ENCODE peak calls at places on chromosomes 1 and 21, in four cellular contexts. F is upper lobe of right lung, K is AG08395, E is endothelial cell. C is an unnamed sample.

GRCh38 chr1:6281511-6282402 is 20.9 kb upstream of the GPR153 start:
- DNase-seq in F (no peak), K (no peak), E (no peak), C (no peak)

GRCh38 chr1:25204797-25205441 is 27.4 kb downstream of the SYF2 start:
- DNase-seq in K (peak), E (no peak), F (peak), C (peak)

GRCh38 chr1:152519876-152520275 is 5.6 kb downstream of the CRCT1 start:
- DNase-seq in F (no peak), E (no peak), K (no peak), C (no peak)

GRCh38 chr21:32021319-32022027 is 148.7 kb downstream of the HUNK start:
- DNase-seq in F (no peak), K (peak), E (no peak), C (no peak)

GRCh38 chr1:81801834-81802531 is 1.2 kb downstream of the ADGRL2 start:
- DNase-seq in F (peak), E (peak), K (peak), C (no peak)

GRCh38 chr1:246165826-246166709 is 341.0 kb downstream of the SMYD3 start:
- DNase-seq in E (no peak), K (no peak), F (no peak), C (no peak)

GRCh38 chr1:189673223-189673622 is 804.4 kb downstream of the BRINP3 start:
- DNase-seq in F (no peak), K (no peak), E (no peak), C (no peak)

GRCh38 chr1:72526926-72527325 is 244.6 kb upstream of the NEGR1 start:
- DNase-seq in F (no peak), E (no peak), K (no peak), C (no peak)

GRCh38 chr21:42377951-42378340 is 11.6 kb upstream of the TFF1 start:
- DNase-seq in E (no peak), F (no peak), K (no peak), C (no peak)

GRCh38 chr1:25806418-25806817 is 6.4 kb downstream of the SELENON start:
- DNase-seq in K (peak), E (no peak), F (no peak), C (no peak)

GRCh38 chr1:161099090-161099802 is 1.1 kb downstream of the KLHDC9 start:
- DNase-seq in K (no peak), E (no peak), F (no peak), C (no peak)

GRCh38 chr1:110464340-110464739 is 13.4 kb downstream of the PROK1 start:
- DNase-seq in F (no peak), E (no peak), K (no peak), C (no peak)

GRCh38 chr1:224744521-224744920 is 128.4 kb downstream of the CNIH3 start:
- DNase-seq in K (no peak), F (no peak), E (no peak), C (no peak)

GRCh38 chr1:186094170-186094569 is 280.9 kb downstream of the TPR start:
- DNase-seq in E (no peak), F (no peak), K (peak), C (no peak)

GRCh38 chr1:82838066-82838465 is 1037.3 kb downstream of the ADGRL2 start:
- DNase-seq in F (no peak), K (peak), E (no peak), C (no peak)

GRCh38 chr1:170145691-170146676 is at the start of gene NTMT2:
- DNase-seq in E (no peak), K (no peak), F (no peak), C (no peak)

GRCh38 chr1:11730429-11730861 is 5.5 kb upstream of the AGTRAP start:
- DNase-seq in K (peak), E (peak), F (no peak), C (peak)

GRCh38 chr1:91764471-91765115 is 121.4 kb downstream of the TGFBR3 start:
- DNase-seq in E (peak), F (no peak), K (no peak), C (no peak)

GRCh38 chr1:183391863-183392262 is 26.3 kb downstream of the NMNAT2 start:
- DNase-seq in K (no peak), E (no peak), F (no peak), C (no peak)

GRCh38 chr1:13766906-13767564 is 67.0 kb downstream of the PRDM2 start:
- DNase-seq in E (no peak), K (peak), F (no peak), C (no peak)

GRCh38 chr21:22554690-22555316 is 1556.6 kb downstream of the NCAM2 start:
- DNase-seq in E (no peak), K (no peak), F (no peak), C (no peak)

GRCh38 chr1:30034627-30035521 is 688.5 kb downstream of the MATN1 start:
- DNase-seq in K (no peak), E (no peak), F (peak), C (no peak)

GRCh38 chr21:42392731-42393442 is 3.0 kb downstream of the TMPRSS3 start:
- DNase-seq in F (peak), E (no peak), K (no peak), C (no peak)

GRCh38 chr1:163258181-163258580 is 55.5 kb upstream of the RGS5 start:
- DNase-seq in F (no peak), K (peak), E (no peak), C (no peak)

GRCh38 chr1:24724345-24725208 is 20.7 kb upstream of the CLIC4 start:
- DNase-seq in E (no peak), F (no peak), K (peak), C (no peak)

C was measured in Jurkat, Clone E6-1.